ENCODE peak calls at places on chromosome 9, in four cellular contexts. C is HCT116, B is HepG2, Z is mesendoderm. X is an unnamed sample. For H3K4me1, the result is how much of the 10 kb centered on the place peaks cover.

GRCh38 chr9:79946718-79947117 is 375.0 kb downstream of the TLE4 start:
- DNase-seq in C (no peak), B (no peak), Z (no peak), X (no peak)

GRCh38 chr9:111481885-111482636 is 2.1 kb downstream of the ECPAS start:
- DNase-seq in C (no peak), B (peak), Z (peak), X (no peak)

GRCh38 chr9:19913151-19913550 is 124.3 kb upstream of the SLC24A2 start:
- DNase-seq in C (no peak), B (no peak), Z (no peak), X (no peak)

GRCh38 chr9:121780177-121780576 is 128.7 kb downstream of the DAB2IP start:
- DNase-seq in C (no peak), B (no peak), Z (no peak), X (no peak)

GRCh38 chr9:2271426-2271825 is 256.3 kb downstream of the SMARCA2 start:
- DNase-seq in C (peak), B (no peak), Z (peak), X (no peak)

GRCh38 chr9:119788876-119789275 is 419.6 kb upstream of the BRINP1 start:
- DNase-seq in C (no peak), B (no peak), Z (no peak), X (no peak)

GRCh38 chr9:17131494-17131893 is 3.3 kb upstream of the CNTLN start:
- DNase-seq in C (no peak), B (no peak), Z (no peak), X (no peak)

GRCh38 chr9:89274838-89275237 is 36.2 kb upstream of the CKS2 start:
- DNase-seq in C (no peak), B (no peak), Z (no peak), X (no peak)

GRCh38 chr9:110443878-110444245 is 106.2 kb upstream of the TXNDC8 start:
- DNase-seq in C (no peak), B (no peak), Z (no peak), X (no peak)

GRCh38 chr9:37650873-37651768 is at the start of gene FRMPD1:
- DNase-seq in C (no peak), B (peak), Z (peak), X (peak)

GRCh38 chr9:107983191-107983603 is 493.6 kb upstream of the KLF4 start:
- DNase-seq in C (no peak), B (no peak), Z (no peak), X (no peak)

GRCh38 chr9:134642385-134643181 is 980 bp downstream of the COL5A1 start:
- DNase-seq in C (no peak), B (no peak), Z (peak), X (peak)

GRCh38 chr9:5321058-5321457 is 16.5 kb upstream of the RLN2 start:
- DNase-seq in C (no peak), B (peak), Z (peak), X (no peak)

GRCh38 chr9:136902259-136902821 is 16.0 kb downstream of the TRAF2 start:
- DNase-seq in C (no peak), B (no peak), Z (no peak), X (no peak)

GRCh38 chr9:135884328-135885035 is 22.9 kb downstream of the CAMSAP1 start:
- DNase-seq in C (no peak), B (peak), Z (no peak), X (no peak)

GRCh38 chr9:98563212-98563907 is 145.4 kb downstream of the GABBR2 start:
- DNase-seq in C (no peak), B (no peak), Z (no peak), X (no peak)

GRCh38 chr9:2155966-2156365 is 140.8 kb downstream of the SMARCA2 start:
- DNase-seq in C (no peak), B (no peak), Z (no peak), X (no peak)

GRCh38 chr9:33453286-33453882 is 6.0 kb upstream of the AQP3 start:
- DNase-seq in C (no peak), B (no peak), Z (no peak), X (no peak)

GRCh38 chr9:14466828-14467227 is 152.9 kb upstream of the NFIB start:
- DNase-seq in C (no peak), B (no peak), Z (no peak), X (no peak)

GRCh38 chr9:17795708-17796107 is 216.8 kb downstream of the SH3GL2 start:
- DNase-seq in C (no peak), B (no peak), Z (no peak), X (no peak)

GRCh38 chr9:105912868-105913516 is 218.7 kb downstream of the TMEM38B start:
- DNase-seq in C (peak), B (no peak), Z (peak), X (no peak)

GRCh38 chr9:95336281-95336680 is 18.8 kb upstream of the FANCC start:
- DNase-seq in C (no peak), B (peak), Z (peak), X (no peak)

GRCh38 chr9:76921161-76921560 is 15.2 kb upstream of the PRUNE2 start:
- DNase-seq in C (no peak), B (no peak), Z (no peak), X (no peak)

GRCh38 chr9:27394154-27394825 is 97.3 kb upstream of the EQTN start:
- DNase-seq in C (no peak), B (no peak), Z (no peak), X (no peak)

GRCh38 chr9:89405832-89406231 is 87.5 kb downstream of the SECISBP2 start:
- DNase-seq in C (no peak), B (no peak), Z (no peak), X (no peak)

GRCh38 chr9:3760031-3760430 is 234.2 kb upstream of the RFX3 start:
- DNase-seq in C (no peak), B (no peak), Z (no peak), X (no peak)

GRCh38 chr9:119071636-119072035 is 297.6 kb downstream of the BRINP1 start:
- DNase-seq in C (no peak), B (no peak), Z (no peak), X (no peak)

GRCh38 chr9:79567671-79568098 is 4.1 kb upstream of the TLE4 start:
- DNase-seq in C (no peak), B (no peak), Z (peak), X (no peak)

GRCh38 chr9:98374385-98375051 is 119.1 kb upstream of the TBC1D2 start:
- DNase-seq in C (no peak), B (peak), Z (peak), X (peak)

GRCh38 chr9:114313186-114313585 is 9.7 kb upstream of the ORM1 start:
- DNase-seq in C (no peak), B (no peak), Z (no peak), X (no peak)

GRCh38 chr9:135050072-135050990 is 37.1 kb upstream of the OLFM1 start:
- DNase-seq in C (no peak), B (no peak), Z (peak), X (no peak)

GRCh38 chr9:113526841-113527240 is 63.3 kb downstream of the RGS3 start:
- DNase-seq in C (no peak), B (no peak), Z (no peak), X (no peak)

GRCh38 chr9:79976501-79977444 is 405.0 kb downstream of the TLE4 start:
- DNase-seq in C (no peak), B (no peak), Z (no peak), X (no peak)

GRCh38 chr9:101514056-101514455 is 19.6 kb upstream of the RNF20 start:
- DNase-seq in C (no peak), B (no peak), Z (peak), X (no peak)

GRCh38 chr9:109507421-109507838 is 9.3 kb upstream of the PTPN3 start:
- DNase-seq in C (no peak), B (peak), Z (no peak), X (no peak)

GRCh38 chr9:127538849-127539258 is 73.2 kb upstream of the STXBP1 start:
- DNase-seq in C (no peak), B (no peak), Z (no peak), X (no peak)

GRCh38 chr9:110752766-110753165 is 84.2 kb downstream of the MUSK start:
- DNase-seq in C (peak), B (no peak), Z (no peak), X (no peak)

GRCh38 chr9:37037744-37038640 is 3.9 kb upstream of the PAX5 start:
- DNase-seq in C (no peak), B (no peak), Z (peak), X (no peak)

GRCh38 chr9:79257215-79257614 is 314.6 kb upstream of the TLE4 start:
- DNase-seq in C (no peak), B (no peak), Z (no peak), X (no peak)

DNA sequence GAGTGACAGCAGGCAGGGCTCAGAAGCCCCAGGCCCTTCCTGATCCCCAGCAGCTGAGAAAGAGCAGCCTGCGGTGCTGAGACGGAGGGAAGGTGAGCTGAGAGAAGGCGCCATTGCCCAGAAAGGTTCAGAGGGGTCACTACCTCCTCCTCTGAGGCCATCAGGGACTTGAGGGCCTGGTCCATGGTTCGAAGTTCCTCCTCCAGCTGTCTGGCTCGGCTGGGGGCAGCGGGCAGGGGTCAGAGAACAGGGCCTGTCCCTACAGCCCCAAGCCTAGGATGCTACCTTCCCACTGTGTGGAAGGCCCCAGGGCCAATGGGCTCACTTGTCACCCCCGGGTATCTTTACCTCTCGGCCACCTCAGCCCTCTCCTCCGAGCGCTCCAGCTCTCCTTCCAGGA is 4.8 kb downstream of the TPM2 start:
- DNase-seq in C (no peak), B (no peak), Z (no peak), X (no peak)
- H3K9ac ChIP-seq in C (no peak), B (no peak), Z (no peak), X (peak)

DNA sequence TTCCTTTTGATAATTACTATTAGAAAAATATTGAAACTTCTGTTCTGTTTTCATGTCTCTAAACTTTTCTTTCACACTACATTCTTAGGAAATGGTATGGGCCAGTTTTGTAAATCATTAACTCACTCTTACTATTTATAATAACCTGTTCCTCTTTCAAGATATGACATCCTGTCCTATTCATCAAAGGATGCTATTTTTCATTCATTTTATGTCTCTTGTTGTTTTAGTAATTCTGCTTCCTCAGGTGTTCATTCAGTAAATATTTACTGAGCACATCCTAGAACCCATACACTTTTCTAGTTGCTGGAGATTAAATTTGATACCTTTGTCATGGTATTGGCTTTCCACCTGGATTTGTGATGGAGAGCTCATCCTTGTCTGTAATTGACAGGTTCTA is 58.0 kb downstream of the GDA start:
- DNase-seq in C (no peak), B (peak), Z (no peak), X (no peak)
- H3K4me1 ChIP-seq in C (under half), B (under half), Z (under half), X (under half)

GRCh38 chr9:124859803-124860581 is 1.8 kb downstream of the RPL35 start:
- DNase-seq in C (no peak), B (no peak), Z (no peak), X (no peak)
- H3K9ac ChIP-seq in C (peak), B (peak), Z (peak), X (peak)

GRCh38 chr9:130118841-130119520 is 53.2 kb upstream of the NCS1 start:
- DNase-seq in C (no peak), B (no peak), Z (peak), X (no peak)
- H3K4me1 ChIP-seq in C (under half), B (under half), Z (under half), X (under half)

GRCh38 chr9:22129633-22130032 is 120.5 kb upstream of the CDKN2B start:
- DNase-seq in C (no peak), B (no peak), Z (no peak), X (no peak)
- H3K9ac ChIP-seq in C (no peak), B (no peak), Z (no peak), X (no peak)